ENCODE peak calls at places on chromosomes 3 and 15, in ten cellular contexts. G is effector memory CD4-positive, alpha-beta T cell; W is psoas muscle; X is choroid plexus epithelial cell; S is skeletal muscle cell; I is GM12865; C is retinal pigment epithelial cell; P is gastrocnemius medialis; H is right cardiac atrium; V is CD8-positive, alpha-beta T cell. D is an unnamed sample.

GRCh38 chr3:67460841-67461240 is 193.6 kb downstream of the SUCLG2 start:
- DNase-seq in G (no peak), W (no peak), X (no peak), S (no peak), I (no peak), C (no peak), P (no peak), H (no peak), V (no peak), D (no peak)

GRCh38 chr3:177596822-177597271 is 399.6 kb upstream of the TBL1XR1 start:
- DNase-seq in G (no peak), W (no peak), X (no peak), S (no peak), I (no peak), C (no peak), P (peak), H (no peak), V (no peak), D (peak)

GRCh38 chr3:174620138-174620537 is 239.0 kb upstream of the NAALADL2 start:
- DNase-seq in G (no peak), W (no peak), X (peak), S (no peak), I (no peak), C (no peak), P (no peak), H (no peak), V (no peak), D (no peak)

GRCh38 chr3:38657369-38657768 is 7.9 kb upstream of the SCN5A start:
- DNase-seq in G (no peak), W (no peak), X (no peak), S (no peak), I (no peak), C (no peak), P (no peak), H (no peak), V (no peak), D (no peak)

GRCh38 chr3:60933828-60934227 is 317.4 kb downstream of the FHIT start:
- DNase-seq in G (no peak), W (no peak), X (no peak), S (peak), I (no peak), C (no peak), P (no peak), H (no peak), V (no peak), D (no peak)

GRCh38 chr3:101643861-101644613 is 32.9 kb downstream of the ZBTB11 start:
- DNase-seq in G (peak), W (no peak), X (peak), S (peak), I (peak), C (peak), P (no peak), H (no peak), V (peak), D (peak)

GRCh38 chr3:77038928-77039605 is 832 bp upstream of the ROBO2 start:
- DNase-seq in G (no peak), W (no peak), X (peak), S (no peak), I (no peak), C (no peak), P (no peak), H (no peak), V (no peak), D (no peak)

GRCh38 chr3:160010578-160010977 is 21.9 kb downstream of the IL12A start:
- DNase-seq in G (no peak), W (no peak), X (no peak), S (no peak), I (peak), C (no peak), P (no peak), H (no peak), V (no peak), D (no peak)

GRCh38 chr15:70613259-70613658 is 150.1 kb downstream of the UACA start:
- DNase-seq in G (no peak), W (no peak), X (no peak), S (no peak), I (no peak), C (no peak), P (no peak), H (no peak), V (no peak), D (no peak)

GRCh38 chr3:36876181-36876936 is 68.5 kb downstream of the TRANK1 start:
- DNase-seq in G (peak), W (no peak), X (no peak), S (no peak), I (peak), C (no peak), P (no peak), H (no peak), V (peak), D (no peak)

GRCh38 chr15:32651229-32651837 is 9.8 kb downstream of the SCG5 start:
- DNase-seq in G (peak), W (peak), X (peak), S (no peak), I (peak), C (no peak), P (peak), H (no peak), V (peak), D (peak)

GRCh38 chr3:195609229-195609628 is 25.5 kb upstream of the APOD start:
- DNase-seq in G (peak), W (no peak), X (no peak), S (no peak), I (no peak), C (no peak), P (no peak), H (no peak), V (no peak), D (no peak)

GRCh38 chr3:130084581-130084980 is 3.0 kb downstream of the ALG1L2 start:
- DNase-seq in G (no peak), W (no peak), X (no peak), S (no peak), I (no peak), C (no peak), P (no peak), H (no peak), V (no peak), D (no peak)

GRCh38 chr15:77421370-77421700 is 647 bp downstream of the HMG20A start:
- DNase-seq in G (no peak), W (no peak), X (peak), S (no peak), I (peak), C (no peak), P (no peak), H (no peak), V (no peak), D (no peak)

GRCh38 chr3:177725165-177725564 is 527.9 kb upstream of the TBL1XR1 start:
- DNase-seq in G (no peak), W (no peak), X (no peak), S (no peak), I (no peak), C (no peak), P (no peak), H (no peak), V (no peak), D (no peak)

GRCh38 chr3:78754066-78754743 is 1013.6 kb downstream of the ROBO1 start:
- DNase-seq in G (no peak), W (no peak), X (peak), S (no peak), I (no peak), C (peak), P (no peak), H (no peak), V (no peak), D (no peak)

GRCh38 chr3:129553171-129553570 is 10.2 kb downstream of the H1-8 start:
- DNase-seq in G (no peak), W (peak), X (no peak), S (no peak), I (no peak), C (no peak), P (no peak), H (peak), V (no peak), D (no peak)

GRCh38 chr3:42159706-42160472 is 68.7 kb downstream of the TRAK1 start:
- DNase-seq in G (no peak), W (peak), X (peak), S (no peak), I (peak), C (no peak), P (no peak), H (peak), V (peak), D (no peak)

GRCh38 chr15:80609512-80609946 is 85.6 kb upstream of the ABHD17C start:
- DNase-seq in G (no peak), W (no peak), X (no peak), S (no peak), I (no peak), C (no peak), P (no peak), H (no peak), V (no peak), D (no peak)

GRCh38 chr3:13106308-13106970 is 33.2 kb upstream of the IQSEC1 start:
- DNase-seq in G (no peak), W (no peak), X (no peak), S (no peak), I (no peak), C (no peak), P (no peak), H (no peak), V (no peak), D (peak)

GRCh38 chr3:46520531-46520930 is 22.8 kb downstream of the RTP3 start:
- DNase-seq in G (no peak), W (no peak), X (no peak), S (no peak), I (no peak), C (no peak), P (no peak), H (no peak), V (no peak), D (no peak)
- H3K4me3 ChIP-seq in G (no peak), W (no peak), X (no peak), S (no peak), I (no peak), C (no peak), P (no peak), H (no peak), V (no peak), D (no peak)

GRCh38 chr3:33119891-33120290 is 6.1 kb downstream of the CRTAP start:
- DNase-seq in G (no peak), W (peak), X (no peak), S (no peak), I (no peak), C (no peak), P (no peak), H (peak), V (no peak), D (no peak)
- H3K4me3 ChIP-seq in G (no peak), W (no peak), X (no peak), S (no peak), I (no peak), C (no peak), P (no peak), H (no peak), V (no peak), D (no peak)

DNA sequence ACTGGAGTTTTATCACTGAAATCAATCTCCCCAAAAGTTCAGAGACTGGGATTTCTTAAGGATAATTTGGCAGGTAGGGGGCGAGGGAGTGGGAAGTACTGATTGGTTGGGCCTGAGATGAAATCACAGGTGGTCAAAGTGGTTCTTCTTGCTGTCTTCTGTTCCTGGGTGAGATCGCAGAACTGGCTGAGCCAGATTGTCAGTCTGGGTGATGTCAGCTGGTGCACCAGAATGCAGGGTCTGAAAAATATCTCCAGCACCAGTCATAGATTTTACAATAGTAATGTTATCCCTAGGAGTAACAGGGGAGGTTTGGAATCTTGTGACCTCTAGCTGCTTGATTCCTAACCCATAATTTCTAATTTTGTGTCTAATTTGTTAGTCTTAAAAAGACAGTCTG is 86.7 kb upstream of the SLC25A36 start:
- DNase-seq in G (no peak), W (no peak), X (no peak), S (no peak), I (no peak), C (no peak), P (no peak), H (no peak), V (no peak), D (no peak)
- H3K4me3 ChIP-seq in G (no peak), W (no peak), X (no peak), S (no peak), I (no peak), C (no peak), P (no peak), H (no peak), V (no peak), D (no peak)

DNA sequence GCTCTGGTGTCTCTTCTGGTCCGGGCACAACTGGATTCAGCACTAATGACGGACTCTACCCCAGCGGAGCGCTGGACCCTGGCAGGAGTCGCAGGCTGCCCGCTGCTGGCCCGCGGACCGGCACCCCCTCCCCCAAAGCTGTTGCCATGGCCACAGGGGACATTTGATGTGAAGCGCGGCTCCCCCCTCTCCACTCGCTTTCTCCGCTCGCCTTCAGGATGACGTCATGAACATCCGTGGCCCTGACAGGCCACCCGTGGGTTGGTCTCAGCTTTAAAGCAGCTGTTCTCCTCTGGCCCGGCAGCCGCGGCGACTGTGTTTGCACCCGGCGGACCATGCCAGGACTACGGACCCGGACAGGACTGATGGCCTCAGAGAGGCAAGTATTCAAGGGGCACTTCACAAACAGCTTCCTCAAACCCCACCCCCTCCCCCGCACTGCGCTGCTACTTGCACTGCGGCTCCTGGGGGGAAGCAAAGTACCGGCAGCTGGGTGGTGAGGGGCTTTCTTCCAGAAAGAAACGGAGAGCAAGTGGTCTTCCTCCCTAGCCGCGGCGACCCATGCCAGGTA is 16.7 kb upstream of the AEN start:
- DNase-seq in G (no peak), W (no peak), X (no peak), S (no peak), I (no peak), C (no peak), P (no peak), H (peak), V (no peak), D (no peak)
- H3K4me3 ChIP-seq in G (no peak), W (peak), X (no peak), S (no peak), I (no peak), C (no peak), P (no peak), H (no peak), V (peak), D (no peak)

GRCh38 chr3:123067689-123068226 is 933 bp downstream of the PDIA5 start:
- DNase-seq in G (no peak), W (no peak), X (no peak), S (no peak), I (peak), C (no peak), P (no peak), H (no peak), V (no peak), D (no peak)

GRCh38 chr3:123066896-123067688 is at the start of gene PDIA5:
- DNase-seq in G (no peak), W (peak), X (peak), S (peak), I (peak), C (peak), P (peak), H (peak), V (peak), D (no peak)

GRCh38 chr3:123068227-123069020 is 1.6 kb downstream of the PDIA5 start:
- DNase-seq in G (no peak), W (no peak), X (no peak), S (no peak), I (no peak), C (no peak), P (no peak), H (no peak), V (no peak), D (no peak)

GRCh38 chr3:123064914-123065313 is 1.9 kb upstream of the PDIA5 start:
- DNase-seq in G (no peak), W (no peak), X (no peak), S (no peak), I (no peak), C (no peak), P (no peak), H (no peak), V (no peak), D (no peak)

GRCh38 chr3:123066599-123066895 is 278 bp upstream of the PDIA5 start:
- DNase-seq in G (no peak), W (no peak), X (no peak), S (no peak), I (no peak), C (no peak), P (no peak), H (no peak), V (no peak), D (no peak)
- H3K4me3 ChIP-seq in G (peak), W (peak), X (peak), S (peak), I (peak), C (peak), P (peak), H (peak), V (peak), D (peak)

DNA sequence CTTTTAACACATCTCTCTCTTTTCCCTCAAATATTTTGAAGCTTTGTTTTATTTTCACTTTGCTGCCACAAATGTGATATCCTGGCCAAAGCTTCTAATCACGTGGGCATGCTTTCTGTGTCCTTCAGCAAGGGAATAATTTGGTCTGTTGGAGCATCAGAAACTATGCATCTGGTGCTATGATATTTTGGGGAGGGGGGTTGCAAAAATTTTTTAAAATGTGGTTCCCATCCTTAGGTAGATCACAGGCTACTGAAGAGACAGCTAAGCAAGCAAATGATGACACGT is 254.3 kb downstream of the GAP43 start:
- DNase-seq in G (no peak), W (no peak), X (peak), S (no peak), I (no peak), C (no peak), P (no peak), H (no peak), V (no peak), D (no peak)
- H3K4me3 ChIP-seq in G (no peak), W (peak), X (peak), S (no peak), I (no peak), C (no peak), P (no peak), H (peak), V (no peak), D (no peak)

GRCh38 chr3:133836497-133837158 is 31.0 kb downstream of the SRPRB start:
- DNase-seq in G (no peak), W (no peak), X (no peak), S (no peak), I (no peak), C (no peak), P (no peak), H (no peak), V (no peak), D (no peak)
- H3K4me3 ChIP-seq in G (no peak), W (no peak), X (no peak), S (no peak), I (no peak), C (no peak), P (no peak), H (no peak), V (no peak), D (no peak)

D was measured in kidney epithelial cell.